ENCODE peak calls at places on chromosomes 13 and 19, in eight cellular contexts. O is stomach, E is tibial artery, U is body of pancreas, B is ascending aorta, K is Caco-2, X is cardiac muscle cell, M is IMR-90. D is an unnamed sample.

GRCh38 chr19:41023193-41023592 is 32.1 kb downstream of the CYP2B6 start:
- DNase-seq in O (no peak), E (no peak), U (no peak), B (no peak), K (no peak), X (no peak), M (no peak), D (no peak)

GRCh38 chr19:35033067-35034004 is 3.1 kb downstream of the SCN1B start:
- DNase-seq in O (no peak), E (no peak), U (no peak), B (no peak), K (no peak), X (no peak), M (no peak), D (no peak)

GRCh38 chr19:24048261-24048660 is 38.7 kb upstream of the ZNF254 start:
- DNase-seq in O (no peak), E (no peak), U (no peak), B (no peak), K (no peak), X (no peak), M (no peak), D (no peak)

GRCh38 chr13:96091164-96091931 is 1.4 kb downstream of the HS6ST3 start:
- DNase-seq in O (peak; percentile 33), E (peak; percentile 30), U (peak; percentile 41), B (no peak), K (peak; percentile 37), X (peak; percentile 17), M (no peak), D (no peak)

GRCh38 chr19:10206226-10206873 is 11.6 kb upstream of the DNMT1 start:
- DNase-seq in O (no peak), E (no peak), U (no peak), B (no peak), K (no peak), X (no peak), M (peak; percentile 66), D (no peak)

GRCh38 chr13:112348642-112349345 is 27.4 kb upstream of the SPACA7 start:
- DNase-seq in O (no peak), E (no peak), U (no peak), B (no peak), K (no peak), X (no peak), M (no peak), D (no peak)

GRCh38 chr13:113638806-113639205 is 19.2 kb downstream of the ATP4B start:
- DNase-seq in O (no peak), E (no peak), U (peak; percentile 6), B (peak; percentile 33), K (peak; percentile 10), X (no peak), M (no peak), D (no peak)

GRCh38 chr13:78595819-78596700 is 7.3 kb downstream of the POU4F1 start:
- DNase-seq in O (no peak), E (no peak), U (peak; percentile 13), B (no peak), K (no peak), X (peak; percentile 62), M (no peak), D (no peak)

GRCh38 chr13:35712907-35713685 is 236.6 kb upstream of the MAB21L1 start:
- DNase-seq in O (no peak), E (no peak), U (no peak), B (no peak), K (no peak), X (no peak), M (peak; percentile 71), D (no peak)

GRCh38 chr13:84844473-84844872 is 954.7 kb downstream of the SLITRK6 start:
- DNase-seq in O (no peak), E (no peak), U (no peak), B (no peak), K (no peak), X (peak; percentile 20), M (no peak), D (no peak)

GRCh38 chr13:24286624-24287023 is 22.8 kb upstream of the C1QTNF9 start:
- DNase-seq in O (peak; percentile 17), E (no peak), U (no peak), B (no peak), K (no peak), X (no peak), M (no peak), D (no peak)

GRCh38 chr13:26186995-26187394 is 35.1 kb downstream of the RNF6 start:
- DNase-seq in O (no peak), E (peak; percentile 20), U (peak; percentile 15), B (no peak), K (no peak), X (no peak), M (no peak), D (peak; percentile 55)

GRCh38 chr13:98676239-98676638 is 76.2 kb downstream of the SLC15A1 start:
- DNase-seq in O (no peak), E (no peak), U (no peak), B (no peak), K (no peak), X (no peak), M (no peak), D (no peak)

GRCh38 chr13:100461309-100462035 is 127.1 kb downstream of the GGACT start:
- DNase-seq in O (no peak), E (no peak), U (no peak), B (no peak), K (no peak), X (no peak), M (peak; percentile 33), D (no peak)

GRCh38 chr13:39422845-39423565 is 180.0 kb downstream of the LHFPL6 start:
- DNase-seq in O (no peak), E (no peak), U (no peak), B (no peak), K (no peak), X (no peak), M (no peak), D (no peak)

GRCh38 chr13:111042661-111043226 is 72.4 kb upstream of the ARHGEF7 start:
- DNase-seq in O (no peak), E (no peak), U (no peak), B (no peak), K (no peak), X (no peak), M (no peak), D (no peak)

GRCh38 chr13:101985321-101985720 is 416.5 kb downstream of the FGF14 start:
- DNase-seq in O (no peak), E (no peak), U (no peak), B (no peak), K (no peak), X (no peak), M (no peak), D (no peak)

GRCh38 chr19:15181394-15181793 is 19.4 kb downstream of the NOTCH3 start:
- DNase-seq in O (no peak), E (no peak), U (no peak), B (no peak), K (no peak), X (no peak), M (no peak), D (peak; percentile 56)

GRCh38 chr19:43564800-43565199 is 10.5 kb downstream of the XRCC1 start:
- DNase-seq in O (no peak), E (no peak), U (no peak), B (no peak), K (no peak), X (no peak), M (no peak), D (no peak)

GRCh38 chr19:18814063-18814462 is 17.7 kb upstream of the UPF1 start:
- DNase-seq in O (no peak), E (peak; percentile 68), U (no peak), B (peak; percentile 80), K (no peak), X (no peak), M (no peak), D (no peak)

GRCh38 chr19:10478903-10479384 is 24.2 kb downstream of the KEAP1 start:
- DNase-seq in O (peak; percentile 91), E (peak; percentile 93), U (peak; percentile 94), B (peak; percentile 97), K (peak; percentile 95), X (peak; percentile 90), M (peak; percentile 82), D (peak; percentile 84)

GRCh38 chr19:49646586-49646985 is 4.6 kb downstream of the SCAF1 start:
- DNase-seq in O (no peak), E (no peak), U (no peak), B (no peak), K (no peak), X (no peak), M (no peak), D (no peak)

GRCh38 chr19:1081301-1082164 is 13.6 kb downstream of the POLR2E start:
- DNase-seq in O (no peak), E (no peak), U (no peak), B (no peak), K (no peak), X (no peak), M (no peak), D (no peak)

GRCh38 chr13:73062368-73062767 is 3.6 kb downstream of the KLF5 start:
- DNase-seq in O (no peak), E (no peak), U (no peak), B (no peak), K (no peak), X (no peak), M (no peak), D (no peak)

GRCh38 chr13:73065665-73066350 is 7.0 kb downstream of the KLF5 start:
- DNase-seq in O (no peak), E (no peak), U (peak; percentile 25), B (no peak), K (no peak), X (no peak), M (no peak), D (no peak)

GRCh38 chr13:73061478-73062275 is 2.9 kb downstream of the KLF5 start:
- DNase-seq in O (no peak), E (no peak), U (no peak), B (no peak), K (no peak), X (no peak), M (no peak), D (peak; percentile 63)

GRCh38 chr13:73064991-73065390 is 6.2 kb downstream of the KLF5 start:
- DNase-seq in O (no peak), E (no peak), U (no peak), B (no peak), K (no peak), X (no peak), M (no peak), D (no peak)

GRCh38 chr13:73063166-73063565 is 4.4 kb downstream of the KLF5 start:
- DNase-seq in O (no peak), E (no peak), U (no peak), B (no peak), K (no peak), X (no peak), M (no peak), D (no peak)
- H3K4me3 ChIP-seq in O (peak overlapping the region; percentile 69), E (no peak overlapping the region), U (no peak overlapping the region), B (no peak overlapping the region), K (peak overlapping the region; percentile 17), X (no peak overlapping the region), M (no peak overlapping the region), D (no peak overlapping the region)

GRCh38 chr19:37809366-37809765 is 30.0 kb upstream of the ZNF573 start:
- DNase-seq in O (no peak), E (no peak), U (no peak), B (no peak), K (no peak), X (no peak), M (no peak), D (no peak)
- H3K9me3 ChIP-seq in O (peaks cover 19% of the 10 kb centered on the region), E (peaks cover 78% of the 10 kb centered on the region), U (peaks cover 31% of the 10 kb centered on the region), B (peaks cover 40% of the 10 kb centered on the region), K (peaks cover 41% of the 10 kb centered on the region), X (no peaks in the 10 kb centered on the region), M (peaks cover 20% of the 10 kb centered on the region), D (peaks cover 46% of the 10 kb centered on the region)

GRCh38 chr13:94192576-94192975 is 286.9 kb downstream of the DCT start:
- DNase-seq in O (no peak), E (no peak), U (no peak), B (no peak), K (peak; percentile 42), X (peak; percentile 30), M (peak; percentile 26), D (peak; percentile 62)
- TF ChIP-seq CTCF in O (no peak), E (no peak), U (peak; percentile 14), B (peak; percentile 11), K (peak; percentile 47), X (peak; percentile 47), M (peak; percentile 40), D (no peak)

GRCh38 chr19:4278460-4278901 is 585 bp upstream of the SHD start:
- DNase-seq in O (no peak), E (no peak), U (no peak), B (no peak), K (no peak), X (peak; percentile 23), M (no peak), D (no peak)
- H3K4me3 ChIP-seq in O (peak overlapping the region; percentile 32), E (no peak overlapping the region), U (no peak overlapping the region), B (peak overlapping the region; percentile 33), K (peak overlapping the region; percentile 11), X (peak overlapping the region; percentile 90), M (no peak overlapping the region), D (no peak overlapping the region)

D was measured in mucosa of descending colon.